ENCODE peak calls at places on chromosomes 7 and 10, in seven cellular contexts. J is chondrocyte, W is WTC11, I is GM23338, O is cardiac muscle cell, G is progenitor cell of endocrine pancreas, N is fibroblast of the aortic adventitia. A is an unnamed sample.

GRCh38 chr10:70096705-70097420 is 35.8 kb downstream of the AIFM2 start:
- DNase-seq in J (peak), W (no peak), I (no peak), O (peak), G (no peak), N (no peak), A (no peak)

GRCh38 chr10:116014326-116014725 is 258.7 kb downstream of the GFRA1 start:
- DNase-seq in J (no peak), W (no peak), I (no peak), O (peak), G (no peak), N (no peak), A (no peak)

GRCh38 chr7:123366991-123367390 is 167.2 kb upstream of the SLC13A1 start:
- DNase-seq in J (no peak), W (no peak), I (no peak), O (no peak), G (no peak), N (no peak), A (no peak)

GRCh38 chr10:104035817-104036384 is 49.8 kb downstream of the COL17A1 start:
- DNase-seq in J (no peak), W (no peak), I (no peak), O (no peak), G (no peak), N (no peak), A (no peak)

GRCh38 chr10:106436123-106436740 is 728.3 kb downstream of the SORCS1 start:
- DNase-seq in J (no peak), W (no peak), I (no peak), O (no peak), G (no peak), N (no peak), A (no peak)

GRCh38 chr7:63789378-63790176 is 209.1 kb upstream of the ZNF722 start:
- DNase-seq in J (peak), W (no peak), I (no peak), O (no peak), G (no peak), N (no peak), A (no peak)

GRCh38 chr10:121580276-121581116 is 17.7 kb downstream of the FGFR2 start:
- DNase-seq in J (no peak), W (peak), I (peak), O (no peak), G (no peak), N (no peak), A (peak)

GRCh38 chr7:144397086-144397485 is 6.4 kb downstream of the NOBOX start:
- DNase-seq in J (no peak), W (no peak), I (no peak), O (no peak), G (no peak), N (no peak), A (no peak)

GRCh38 chr7:129775695-129776396 is 164.3 kb downstream of the NRF1 start:
- DNase-seq in J (no peak), W (peak), I (peak), O (no peak), G (no peak), N (no peak), A (no peak)

GRCh38 chr7:127252736-127253288 is at the start of gene GRM8:
- DNase-seq in J (no peak), W (peak), I (peak), O (peak), G (peak), N (peak), A (peak)

GRCh38 chr7:134891262-134892001 is 94.9 kb upstream of the AGBL3 start:
- DNase-seq in J (no peak), W (peak), I (peak), O (peak), G (peak), N (peak), A (peak)

GRCh38 chr10:98150544-98150943 is 16.1 kb downstream of the R3HCC1L start:
- DNase-seq in J (no peak), W (no peak), I (no peak), O (no peak), G (no peak), N (peak), A (no peak)

GRCh38 chr7:19991936-19992335 is 218.5 kb upstream of the TMEM196 start:
- DNase-seq in J (no peak), W (no peak), I (no peak), O (no peak), G (no peak), N (no peak), A (no peak)

GRCh38 chr10:27072436-27073114 is 27.7 kb downstream of the ANKRD26 start:
- DNase-seq in J (no peak), W (peak), I (peak), O (no peak), G (no peak), N (no peak), A (no peak)

GRCh38 chr10:19979628-19980027 is 163.4 kb downstream of the PLXDC2 start:
- DNase-seq in J (no peak), W (no peak), I (no peak), O (no peak), G (no peak), N (no peak), A (no peak)

GRCh38 chr10:119489572-119490326 is 52.8 kb downstream of the RGS10 start:
- DNase-seq in J (peak), W (peak), I (peak), O (peak), G (peak), N (peak), A (peak)

GRCh38 chr7:142542097-142542496 is 207.2 kb upstream of the PRSS1 start:
- DNase-seq in J (no peak), W (no peak), I (no peak), O (no peak), G (no peak), N (no peak), A (no peak)

GRCh38 chr7:99418260-99418659 is 9.5 kb downstream of the BUD31 start:
- DNase-seq in J (no peak), W (no peak), I (no peak), O (no peak), G (no peak), N (no peak), A (no peak)

GRCh38 chr10:30818854-30819253 is 189.3 kb upstream of the LYZL2 start:
- DNase-seq in J (no peak), W (no peak), I (no peak), O (no peak), G (no peak), N (peak), A (no peak)

GRCh38 chr10:108608860-108609259 is 1314.5 kb downstream of the XPNPEP1 start:
- DNase-seq in J (no peak), W (no peak), I (no peak), O (no peak), G (no peak), N (no peak), A (no peak)

GRCh38 chr7:19491821-19492452 is 216.9 kb downstream of the POLR1F start:
- DNase-seq in J (no peak), W (no peak), I (peak), O (peak), G (no peak), N (peak), A (no peak)

GRCh38 chr7:129952164-129952652 is 552 bp downstream of the UBE2H start:
- DNase-seq in J (peak), W (no peak), I (peak), O (peak), G (peak), N (peak), A (peak)

GRCh38 chr7:82605247-82605864 is 161.8 kb upstream of the CACNA2D1 start:
- DNase-seq in J (no peak), W (no peak), I (peak), O (peak), G (no peak), N (peak), A (peak)

GRCh38 chr7:149565096-149565382 is 67.4 kb upstream of the ZNF746 start:
- DNase-seq in J (no peak), W (no peak), I (no peak), O (no peak), G (no peak), N (no peak), A (no peak)

GRCh38 chr10:84534168-84534567 is 205.8 kb downstream of the CCSER2 start:
- DNase-seq in J (no peak), W (peak), I (peak), O (no peak), G (no peak), N (no peak), A (no peak)

GRCh38 chr7:20928022-20928421 is 141.3 kb upstream of the SP8 start:
- DNase-seq in J (no peak), W (no peak), I (no peak), O (no peak), G (no peak), N (no peak), A (no peak)

GRCh38 chr10:79397575-79398303 is 47.7 kb downstream of the ZCCHC24 start:
- DNase-seq in J (no peak), W (no peak), I (no peak), O (no peak), G (no peak), N (peak), A (no peak)

GRCh38 chr7:16801111-16801542 is 3.7 kb downstream of the AGR2 start:
- DNase-seq in J (no peak), W (no peak), I (peak), O (peak), G (no peak), N (peak), A (no peak)

GRCh38 chr7:116843373-116843772 is 19.0 kb upstream of the CAPZA2 start:
- DNase-seq in J (no peak), W (no peak), I (no peak), O (no peak), G (no peak), N (no peak), A (no peak)

GRCh38 chr7:55594414-55594813 is 22.1 kb upstream of the VOPP1 start:
- DNase-seq in J (peak), W (no peak), I (no peak), O (no peak), G (no peak), N (no peak), A (no peak)

GRCh38 chr7:12759112-12759511 is 71.7 kb downstream of the ARL4A start:
- DNase-seq in J (no peak), W (no peak), I (no peak), O (no peak), G (no peak), N (peak), A (no peak)

GRCh38 chr7:42400961-42401360 is 164.0 kb upstream of the GLI3 start:
- DNase-seq in J (no peak), W (no peak), I (no peak), O (no peak), G (no peak), N (no peak), A (no peak)

GRCh38 chr7:92691578-92691977 is 101.4 kb upstream of the FAM133B start:
- DNase-seq in J (no peak), W (no peak), I (peak), O (peak), G (no peak), N (peak), A (no peak)

GRCh38 chr10:112374724-112375541 is 1.0 kb downstream of the ACSL5 start:
- DNase-seq in J (no peak), W (no peak), I (no peak), O (peak), G (no peak), N (no peak), A (no peak)

GRCh38 chr10:132140167-132140925 is 46.4 kb upstream of the DPYSL4 start:
- DNase-seq in J (peak), W (peak), I (no peak), O (no peak), G (no peak), N (no peak), A (no peak)

GRCh38 chr10:52314822-52315552 is 906 bp downstream of the DKK1 start:
- DNase-seq in J (peak), W (peak), I (peak), O (peak), G (no peak), N (peak), A (peak)

GRCh38 chr10:97083228-97083860 is 102.4 kb downstream of the SLIT1 start:
- DNase-seq in J (no peak), W (no peak), I (no peak), O (no peak), G (no peak), N (no peak), A (no peak)

DNA sequence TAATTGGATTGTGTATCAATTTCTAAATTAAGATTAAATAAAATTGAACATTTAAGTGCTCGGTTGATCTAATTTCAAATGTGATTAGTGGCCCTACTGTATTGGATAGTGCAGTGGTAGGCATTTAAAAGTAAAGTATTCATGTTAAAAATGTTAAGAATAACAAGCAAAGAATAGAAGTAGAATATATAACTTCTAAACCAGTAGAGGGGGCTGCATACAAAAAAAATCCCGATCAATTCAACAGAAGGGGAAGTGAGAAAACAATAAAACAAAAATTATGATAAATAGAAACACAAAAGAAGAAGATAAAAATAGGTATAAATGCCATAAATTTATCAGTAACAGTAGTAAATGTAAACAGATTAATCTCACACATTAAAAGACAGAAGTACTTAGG is 24.9 kb upstream of the WDFY4 start:
- DNase-seq in J (no peak), W (no peak), I (peak), O (no peak), G (no peak), N (peak), A (no peak)
- TF ChIP-seq CTCF in J (peak), W (no peak), I (peak), O (peak), G (peak), N (peak), A (peak)

GRCh38 chr7:57423768-57424167 is 26.2 kb upstream of the ZNF716 start:
- DNase-seq in J (no peak), W (no peak), I (no peak), O (no peak), G (no peak), N (no peak), A (no peak)
- TF ChIP-seq CTCF in J (no peak), W (no peak), I (peak), O (no peak), G (no peak), N (no peak), A (no peak)

GRCh38 chr7:87452279-87452678 is 23.2 kb downstream of the ABCB4 start:
- DNase-seq in J (no peak), W (no peak), I (no peak), O (no peak), G (no peak), N (no peak), A (no peak)
- TF ChIP-seq CTCF in J (no peak), W (no peak), I (no peak), O (no peak), G (no peak), N (no peak), A (no peak)

GRCh38 chr10:130764651-130765050 is 546.9 kb downstream of the TCERG1L start:
- DNase-seq in J (no peak), W (no peak), I (no peak), O (no peak), G (no peak), N (no peak), A (no peak)

GRCh38 chr10:130762481-130762880 is 549.0 kb downstream of the TCERG1L start:
- DNase-seq in J (peak), W (no peak), I (no peak), O (no peak), G (no peak), N (no peak), A (no peak)

GRCh38 chr10:130761896-130762295 is 549.6 kb downstream of the TCERG1L start:
- DNase-seq in J (peak), W (no peak), I (no peak), O (no peak), G (no peak), N (no peak), A (no peak)

GRCh38 chr10:130763491-130763890 is 548.0 kb downstream of the TCERG1L start:
- DNase-seq in J (no peak), W (no peak), I (no peak), O (no peak), G (no peak), N (no peak), A (no peak)

DNA sequence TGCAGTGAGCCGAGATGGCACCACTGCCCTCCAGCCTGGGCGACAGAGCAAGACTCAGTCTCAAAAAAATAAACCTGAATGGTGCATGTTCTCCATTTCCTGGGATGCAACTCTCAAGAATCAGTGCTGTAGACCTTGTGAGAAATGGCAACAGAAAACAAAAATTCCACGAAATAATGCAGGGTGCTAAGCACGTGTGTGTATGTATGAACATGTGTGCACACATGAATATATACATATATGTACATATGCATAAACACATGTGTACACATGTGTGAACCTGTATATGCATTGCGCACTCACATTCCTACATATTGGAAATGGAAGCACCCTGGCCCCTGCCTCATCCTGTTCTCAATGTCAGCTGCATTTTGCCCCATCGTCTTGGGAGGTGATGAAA is 548.5 kb downstream of the TCERG1L start:
- DNase-seq in J (no peak), W (no peak), I (no peak), O (no peak), G (no peak), N (no peak), A (no peak)
- TF ChIP-seq CTCF in J (no peak), W (no peak), I (no peak), O (no peak), G (no peak), N (no peak), A (no peak)

DNA sequence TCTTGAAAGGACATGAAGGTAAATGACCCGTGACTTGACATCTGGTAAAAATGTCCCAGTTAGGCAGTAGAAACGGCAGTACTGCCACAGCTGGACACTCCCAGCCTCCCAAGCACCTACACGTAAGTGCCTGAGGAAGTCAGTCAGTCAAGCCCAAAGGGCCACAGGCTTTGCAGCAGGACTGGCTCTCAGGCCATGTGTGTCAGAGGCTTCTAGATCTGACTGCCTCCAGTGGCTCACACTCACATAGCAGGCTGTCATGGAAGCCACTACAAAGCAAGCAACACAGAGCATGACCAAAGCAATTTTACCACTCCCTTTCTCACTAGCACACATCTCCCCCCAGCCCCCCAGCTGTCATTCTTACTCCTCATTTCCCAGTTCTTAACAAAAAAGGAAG is 17.8 kb upstream of the CCNJ start:
- DNase-seq in J (no peak), W (peak), I (peak), O (peak), G (no peak), N (no peak), A (no peak)
- TF ChIP-seq CTCF in J (peak), W (no peak), I (peak), O (no peak), G (peak), N (peak), A (no peak)

GRCh38 chr7:80665526-80665925 is 27.1 kb downstream of the CD36 start:
- DNase-seq in J (no peak), W (no peak), I (no peak), O (no peak), G (no peak), N (no peak), A (no peak)

GRCh38 chr7:80659120-80660055 is 20.9 kb downstream of the CD36 start:
- DNase-seq in J (no peak), W (no peak), I (peak), O (peak), G (no peak), N (peak), A (no peak)

GRCh38 chr7:80662252-80662651 is 23.8 kb downstream of the CD36 start:
- DNase-seq in J (no peak), W (no peak), I (no peak), O (no peak), G (no peak), N (no peak), A (no peak)

GRCh38 chr7:80660939-80661338 is 22.5 kb downstream of the CD36 start:
- DNase-seq in J (no peak), W (no peak), I (no peak), O (no peak), G (no peak), N (no peak), A (no peak)

DNA sequence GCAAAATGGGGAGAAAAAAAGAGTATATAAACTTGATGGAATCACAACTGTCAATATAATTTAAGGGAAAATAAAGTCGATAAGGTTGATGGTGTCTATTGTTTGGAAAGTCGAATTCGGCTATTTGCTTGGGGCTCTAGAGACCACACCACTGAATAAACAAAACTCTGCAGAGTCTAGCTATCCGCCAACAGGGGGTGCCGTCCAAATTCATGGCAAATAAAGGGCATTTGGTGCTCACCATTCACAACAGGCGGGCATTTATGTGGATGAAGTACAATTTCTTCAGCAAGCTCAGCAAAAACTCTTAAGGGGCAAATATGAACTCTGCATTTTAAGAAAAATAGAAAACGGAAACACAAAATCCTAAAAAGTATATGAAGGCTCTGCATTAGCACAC is 23.3 kb downstream of the CD36 start:
- DNase-seq in J (no peak), W (peak), I (peak), O (no peak), G (no peak), N (no peak), A (no peak)
- TF ChIP-seq CTCF in J (peak), W (peak), I (peak), O (peak), G (no peak), N (peak), A (peak)

DNA sequence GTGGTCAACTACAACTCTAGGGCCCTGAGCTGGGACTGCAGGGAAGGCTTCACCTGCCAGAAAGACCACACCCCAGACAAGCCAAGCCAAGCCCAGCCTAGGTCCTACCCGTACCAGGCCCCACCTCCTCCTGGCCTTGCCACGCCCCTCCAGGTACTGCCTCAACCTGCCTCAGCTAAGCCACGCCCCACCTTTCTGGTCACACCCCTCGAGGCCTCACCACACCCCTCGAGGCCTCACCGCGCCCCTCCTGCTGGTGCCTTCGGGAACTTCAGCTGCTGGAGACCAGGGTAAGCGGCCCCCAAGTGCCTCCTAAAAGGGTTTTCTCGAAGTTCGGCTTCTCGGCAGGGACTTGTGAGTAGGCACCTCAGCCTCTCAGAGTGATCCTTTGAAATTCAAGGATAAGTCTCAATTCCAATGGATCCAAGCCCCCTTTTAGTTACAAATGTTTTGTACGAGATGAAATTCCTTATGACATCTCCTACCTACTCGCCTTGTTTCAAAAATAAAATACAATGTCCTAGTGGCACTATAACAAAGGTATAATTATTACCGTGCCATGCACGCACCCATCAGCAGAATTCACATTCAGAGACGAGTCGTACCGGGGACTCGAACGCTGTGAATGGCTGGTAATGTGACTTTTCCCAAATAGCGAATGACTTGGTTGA is 171.2 kb downstream of the ARHGAP21 start:
- DNase-seq in J (no peak), W (peak), I (peak), O (no peak), G (peak), N (no peak), A (peak)
- TF ChIP-seq CTCF in J (peak), W (peak), I (peak), O (peak), G (peak), N (peak), A (peak)